ENCODE peak calls at places on chromosomes 2 and 18, in ten cellular contexts. T is tibial artery; S is CD8-positive, alpha-beta T cell; Z is SJSA1; D is tibial nerve; L is OCI-LY7; B is K562; O is PC-3; P is HCT116; N is psoas muscle. J is an unnamed sample. For H3K4me1, the result is how much of the 10 kb centered on the place peaks cover.

GRCh38 chr18:62672600-62672999 is 42.7 kb upstream of the PHLPP1 start:
- DNase-seq in T (no peak), S (no peak), Z (no peak), D (no peak), L (no peak), B (no peak), O (peak), P (no peak), N (no peak), J (no peak)

GRCh38 chr2:13413989-13414388 is 697.3 kb downstream of the TRIB2 start:
- DNase-seq in T (no peak), S (no peak), Z (no peak), D (no peak), L (no peak), B (no peak), O (no peak), P (no peak), N (no peak), J (no peak)

GRCh38 chr2:234795974-234796690 is 155.7 kb upstream of the SH3BP4 start:
- DNase-seq in T (no peak), S (no peak), Z (no peak), D (no peak), L (no peak), B (no peak), O (no peak), P (no peak), N (no peak), J (no peak)

GRCh38 chr2:96947949-96948348 is 38.4 kb downstream of the FAM178B start:
- DNase-seq in T (no peak), S (no peak), Z (no peak), D (no peak), L (no peak), B (no peak), O (no peak), P (no peak), N (no peak), J (no peak)

GRCh38 chr2:53572696-53573095 is 194.9 kb upstream of the CHAC2 start:
- DNase-seq in T (no peak), S (no peak), Z (no peak), D (no peak), L (no peak), B (no peak), O (no peak), P (no peak), N (no peak), J (no peak)

GRCh38 chr2:77104554-77104953 is 417.6 kb downstream of the LRRTM4 start:
- DNase-seq in T (no peak), S (no peak), Z (no peak), D (no peak), L (no peak), B (no peak), O (no peak), P (no peak), N (no peak), J (no peak)

GRCh38 chr2:60484080-60484737 is 69.2 kb downstream of the BCL11A start:
- DNase-seq in T (no peak), S (no peak), Z (peak), D (no peak), L (peak), B (no peak), O (no peak), P (no peak), N (no peak), J (no peak)

GRCh38 chr18:59455728-59456276 is 96.7 kb upstream of the LMAN1 start:
- DNase-seq in T (peak), S (no peak), Z (no peak), D (no peak), L (no peak), B (no peak), O (no peak), P (no peak), N (no peak), J (no peak)

GRCh38 chr18:77547757-77548156 is 298.1 kb downstream of the GALR1 start:
- DNase-seq in T (no peak), S (no peak), Z (no peak), D (no peak), L (no peak), B (no peak), O (no peak), P (no peak), N (no peak), J (peak)

GRCh38 chr2:106104332-106105062 is 89.6 kb downstream of the UXS1 start:
- DNase-seq in T (peak), S (peak), Z (no peak), D (peak), L (peak), B (peak), O (peak), P (peak), N (no peak), J (peak)

GRCh38 chr2:155363349-155363888 is 664.9 kb downstream of the KCNJ3 start:
- DNase-seq in T (no peak), S (no peak), Z (no peak), D (no peak), L (no peak), B (peak), O (no peak), P (no peak), N (no peak), J (no peak)

GRCh38 chr18:55485666-55486065 is 102.3 kb downstream of the TCF4 start:
- DNase-seq in T (no peak), S (no peak), Z (no peak), D (no peak), L (no peak), B (no peak), O (no peak), P (no peak), N (no peak), J (no peak)

GRCh38 chr2:74206180-74206688 is 7.8 kb downstream of the MTHFD2 start:
- DNase-seq in T (no peak), S (peak), Z (no peak), D (peak), L (no peak), B (peak), O (peak), P (no peak), N (no peak), J (no peak)

GRCh38 chr18:31058897-31059296 is 16.4 kb upstream of the DSC3 start:
- DNase-seq in T (no peak), S (no peak), Z (no peak), D (no peak), L (no peak), B (no peak), O (no peak), P (no peak), N (no peak), J (no peak)

GRCh38 chr2:159125858-159126257 is 157.4 kb downstream of the TANC1 start:
- DNase-seq in T (no peak), S (no peak), Z (no peak), D (no peak), L (no peak), B (no peak), O (no peak), P (no peak), N (no peak), J (no peak)

GRCh38 chr2:239947361-239948045 is 77.6 kb downstream of the NDUFA10 start:
- DNase-seq in T (peak), S (no peak), Z (no peak), D (no peak), L (no peak), B (no peak), O (no peak), P (no peak), N (no peak), J (peak)

GRCh38 chr2:240572141-240573031 is 4.1 kb downstream of the RNPEPL1 start:
- DNase-seq in T (no peak), S (no peak), Z (no peak), D (no peak), L (no peak), B (no peak), O (no peak), P (no peak), N (peak), J (peak)

GRCh38 chr2:41967426-41968181 is 80.2 kb upstream of the PKDCC start:
- DNase-seq in T (peak), S (no peak), Z (no peak), D (peak), L (no peak), B (no peak), O (no peak), P (no peak), N (peak), J (peak)

GRCh38 chr2:12884713-12885282 is 168.1 kb downstream of the TRIB2 start:
- DNase-seq in T (peak), S (no peak), Z (peak), D (peak), L (no peak), B (no peak), O (peak), P (peak), N (peak), J (peak)

GRCh38 chr2:197300139-197300538 is 10.4 kb downstream of the ANKRD44 start:
- DNase-seq in T (no peak), S (no peak), Z (no peak), D (no peak), L (no peak), B (no peak), O (peak), P (no peak), N (no peak), J (no peak)

GRCh38 chr2:37683926-37684780 is 12.7 kb upstream of the CDC42EP3 start:
- DNase-seq in T (no peak), S (no peak), Z (no peak), D (no peak), L (no peak), B (no peak), O (peak), P (no peak), N (no peak), J (no peak)

GRCh38 chr2:58634653-58635347 is 393.7 kb upstream of the FANCL start:
- DNase-seq in T (no peak), S (no peak), Z (no peak), D (no peak), L (no peak), B (no peak), O (peak), P (peak), N (no peak), J (no peak)

GRCh38 chr2:230899786-230900185 is 25.3 kb downstream of the GPR55 start:
- DNase-seq in T (no peak), S (no peak), Z (peak), D (no peak), L (no peak), B (no peak), O (no peak), P (no peak), N (no peak), J (no peak)

GRCh38 chr2:218872645-218873358 is 7.8 kb upstream of the WNT10A start:
- DNase-seq in T (no peak), S (no peak), Z (no peak), D (no peak), L (no peak), B (no peak), O (no peak), P (no peak), N (no peak), J (no peak)

GRCh38 chr2:179377296-179377695 is 112.7 kb upstream of the SESTD1 start:
- DNase-seq in T (no peak), S (no peak), Z (no peak), D (no peak), L (no peak), B (no peak), O (no peak), P (no peak), N (no peak), J (no peak)

DNA sequence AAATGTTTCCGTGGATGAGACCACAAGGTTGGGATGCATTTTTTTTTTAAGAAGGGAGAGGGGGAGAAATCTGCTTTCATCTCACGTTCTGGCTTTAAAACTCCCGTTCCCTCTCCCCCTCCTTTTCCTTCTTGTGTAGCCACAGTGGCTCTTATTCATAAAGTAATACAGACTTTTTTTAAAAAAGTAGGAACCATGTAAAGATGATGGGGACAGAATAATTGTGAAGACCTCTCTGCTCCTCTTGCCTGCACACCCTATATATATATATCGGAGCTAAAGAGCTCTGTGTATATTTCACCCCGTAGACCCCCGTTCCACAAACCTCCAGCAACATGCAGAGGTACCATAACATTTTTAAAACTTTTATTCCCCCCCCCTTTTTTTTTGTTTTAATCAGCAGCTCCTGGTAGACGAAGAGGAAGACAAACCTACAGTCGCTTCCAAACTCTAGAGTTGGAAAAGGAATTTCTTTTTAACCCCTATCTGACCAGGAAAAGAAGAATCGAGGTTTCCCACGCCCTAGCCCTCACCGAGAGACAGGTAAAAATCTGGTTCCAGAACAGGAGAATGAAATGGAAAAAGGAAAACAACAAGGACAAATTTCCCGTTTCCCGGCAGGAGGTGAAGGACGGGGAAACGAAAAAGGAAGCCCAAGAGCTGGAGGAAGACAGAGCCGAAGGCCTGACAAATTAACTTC is 1.6 kb downstream of the HOXD8 start:
- DNase-seq in T (no peak), S (no peak), Z (no peak), D (no peak), L (no peak), B (no peak), O (no peak), P (no peak), N (no peak), J (no peak)
- H3K27ac ChIP-seq in T (peak), S (no peak), Z (peak), D (peak), L (no peak), B (no peak), O (no peak), P (no peak), N (peak), J (no peak)

GRCh38 chr2:160371251-160372009 is 122.2 kb downstream of the RBMS1 start:
- DNase-seq in T (no peak), S (no peak), Z (peak), D (no peak), L (no peak), B (no peak), O (no peak), P (no peak), N (no peak), J (peak)
- H3K4me1 ChIP-seq in T (half or more), S (half or more), Z (half or more), D (half or more), L (under half), B (under half), O (under half), P (under half), N (half or more), J (under half)

GRCh38 chr18:2901405-2901989 is 54.7 kb downstream of the EMILIN2 start:
- DNase-seq in T (no peak), S (no peak), Z (no peak), D (no peak), L (no peak), B (no peak), O (no peak), P (no peak), N (peak), J (peak)
- H3K27ac ChIP-seq in T (no peak), S (no peak), Z (no peak), D (no peak), L (no peak), B (no peak), O (no peak), P (no peak), N (no peak), J (no peak)

GRCh38 chr18:35616664-35617423 is 35.3 kb downstream of the GALNT1 start:
- DNase-seq in T (peak), S (peak), Z (peak), D (peak), L (peak), B (no peak), O (peak), P (no peak), N (no peak), J (peak)
- H3K4me1 ChIP-seq in T (under half), S (under half), Z (under half), D (under half), L (under half), B (under half), O (under half), P (under half), N (half or more), J (under half)

GRCh38 chr2:226123307-226123706 is 676.3 kb downstream of the IRS1 start:
- DNase-seq in T (no peak), S (no peak), Z (no peak), D (no peak), L (no peak), B (no peak), O (no peak), P (no peak), N (no peak), J (no peak)
- H3K27ac ChIP-seq in T (no peak), S (no peak), Z (no peak), D (no peak), L (no peak), B (no peak), O (no peak), P (peak), N (no peak), J (no peak)